ENCODE peak calls at places on chromosome 5, in seven cellular contexts. J, B, A, S, P, L and R are unnamed samples.

GRCh38 chr5:132754111-132754510 is 6.9 kb downstream of the CCNI2 start:
- DNase-seq in J (no peak), B (no peak), A (no peak), S (no peak), P (no peak), L (no peak), R (no peak)

GRCh38 chr5:42951169-42951846 is 88.8 kb downstream of the ANXA2R start:
- DNase-seq in J (peak), B (peak), A (no peak), S (peak), P (peak), L (peak), R (peak)

GRCh38 chr5:69368458-69369368 is 607 bp downstream of the AK6 start:
- DNase-seq in J (no peak), B (no peak), A (peak), S (no peak), P (no peak), L (peak), R (no peak)

GRCh38 chr5:111854196-111854595 is 97.2 kb upstream of the NREP start:
- DNase-seq in J (no peak), B (no peak), A (no peak), S (no peak), P (no peak), L (no peak), R (no peak)

GRCh38 chr5:87233122-87233521 is 34.6 kb upstream of the RASA1 start:
- DNase-seq in J (no peak), B (no peak), A (no peak), S (no peak), P (no peak), L (no peak), R (no peak)

GRCh38 chr5:1907616-1908015 is 24.9 kb upstream of the IRX4 start:
- DNase-seq in J (no peak), B (no peak), A (no peak), S (no peak), P (no peak), L (no peak), R (no peak)

GRCh38 chr5:177312649-177313181 is 1.0 kb upstream of the MXD3 start:
- DNase-seq in J (no peak), B (no peak), A (peak), S (no peak), P (no peak), L (no peak), R (no peak)

GRCh38 chr5:157607371-157608161 is 32.0 kb upstream of the ADAM19 start:
- DNase-seq in J (no peak), B (no peak), A (peak), S (no peak), P (no peak), L (no peak), R (no peak)

GRCh38 chr5:169626779-169627178 is 10.3 kb upstream of the DOCK2 start:
- DNase-seq in J (no peak), B (no peak), A (no peak), S (no peak), P (no peak), L (peak), R (no peak)

GRCh38 chr5:81819556-81820314 is 68.8 kb upstream of the SSBP2 start:
- DNase-seq in J (no peak), B (no peak), A (no peak), S (no peak), P (no peak), L (peak), R (no peak)

GRCh38 chr5:94674841-94675382 is 56.4 kb downstream of the SLF1 start:
- DNase-seq in J (no peak), B (no peak), A (no peak), S (no peak), P (no peak), L (peak), R (no peak)

GRCh38 chr5:516338-516925 is 7.8 kb downstream of the SLC9A3 start:
- DNase-seq in J (no peak), B (no peak), A (no peak), S (no peak), P (no peak), L (no peak), R (no peak)

GRCh38 chr5:13278148-13278547 is 666.3 kb downstream of the DNAH5 start:
- DNase-seq in J (no peak), B (no peak), A (no peak), S (no peak), P (no peak), L (no peak), R (no peak)

GRCh38 chr5:128591598-128592455 is 53.8 kb upstream of the FBN2 start:
- DNase-seq in J (no peak), B (no peak), A (no peak), S (no peak), P (no peak), L (no peak), R (no peak)

GRCh38 chr5:52580921-52581320 is 206.8 kb upstream of the ITGA1 start:
- DNase-seq in J (no peak), B (no peak), A (no peak), S (no peak), P (no peak), L (peak), R (no peak)

GRCh38 chr5:113427871-113428574 is 6.8 kb downstream of the TSSK1B start:
- DNase-seq in J (no peak), B (peak), A (no peak), S (no peak), P (no peak), L (no peak), R (no peak)

GRCh38 chr5:126509339-126509738 is 85.7 kb downstream of the ALDH7A1 start:
- DNase-seq in J (no peak), B (no peak), A (no peak), S (peak), P (no peak), L (no peak), R (no peak)

GRCh38 chr5:158127536-158127935 is 268.6 kb upstream of the CLINT1 start:
- DNase-seq in J (no peak), B (no peak), A (no peak), S (no peak), P (no peak), L (no peak), R (no peak)

GRCh38 chr5:98401645-98402044 is 371.8 kb upstream of the RGMB start:
- DNase-seq in J (no peak), B (no peak), A (no peak), S (no peak), P (no peak), L (no peak), R (no peak)

GRCh38 chr5:173308226-173308625 is 20.0 kb downstream of the STC2 start:
- DNase-seq in J (no peak), B (no peak), A (no peak), S (no peak), P (no peak), L (no peak), R (no peak)

GRCh38 chr5:168786142-168786541 is 207.0 kb upstream of the PANK3 start:
- DNase-seq in J (no peak), B (no peak), A (peak), S (no peak), P (no peak), L (no peak), R (no peak)

GRCh38 chr5:33761139-33761538 is 130.7 kb downstream of the ADAMTS12 start:
- DNase-seq in J (no peak), B (no peak), A (no peak), S (no peak), P (no peak), L (no peak), R (no peak)

GRCh38 chr5:103178167-103178566 is 58.1 kb downstream of the PPIP5K2 start:
- DNase-seq in J (no peak), B (no peak), A (no peak), S (no peak), P (no peak), L (no peak), R (no peak)

GRCh38 chr5:1917830-1918487 is 35.2 kb upstream of the IRX4 start:
- DNase-seq in J (no peak), B (peak), A (no peak), S (no peak), P (no peak), L (no peak), R (no peak)

GRCh38 chr5:82045526-82046267 is 73.9 kb downstream of the ATG10 start:
- DNase-seq in J (no peak), B (no peak), A (no peak), S (no peak), P (no peak), L (no peak), R (no peak)

GRCh38 chr5:40386293-40386692 is 293.4 kb upstream of the PTGER4 start:
- DNase-seq in J (no peak), B (no peak), A (no peak), S (no peak), P (no peak), L (no peak), R (no peak)

GRCh38 chr5:78483809-78484521 is 123.5 kb downstream of the SCAMP1 start:
- DNase-seq in J (no peak), B (no peak), A (no peak), S (peak), P (no peak), L (peak), R (no peak)

GRCh38 chr5:176881021-176881749 is 18.0 kb downstream of the HK3 start:
- DNase-seq in J (no peak), B (no peak), A (no peak), S (no peak), P (no peak), L (no peak), R (no peak)

GRCh38 chr5:8844847-8845246 is 701.0 kb downstream of the SEMA5A start:
- DNase-seq in J (no peak), B (no peak), A (no peak), S (no peak), P (no peak), L (no peak), R (no peak)

GRCh38 chr5:2699686-2700085 is 51.8 kb downstream of the IRX2 start:
- DNase-seq in J (no peak), B (no peak), A (no peak), S (no peak), P (no peak), L (no peak), R (no peak)

GRCh38 chr5:148912714-148913398 is 86.4 kb downstream of the ADRB2 start:
- DNase-seq in J (no peak), B (no peak), A (peak), S (no peak), P (no peak), L (peak), R (no peak)

GRCh38 chr5:77426670-77427069 is 65.4 kb downstream of the WDR41 start:
- DNase-seq in J (no peak), B (no peak), A (no peak), S (no peak), P (no peak), L (no peak), R (no peak)

DNA sequence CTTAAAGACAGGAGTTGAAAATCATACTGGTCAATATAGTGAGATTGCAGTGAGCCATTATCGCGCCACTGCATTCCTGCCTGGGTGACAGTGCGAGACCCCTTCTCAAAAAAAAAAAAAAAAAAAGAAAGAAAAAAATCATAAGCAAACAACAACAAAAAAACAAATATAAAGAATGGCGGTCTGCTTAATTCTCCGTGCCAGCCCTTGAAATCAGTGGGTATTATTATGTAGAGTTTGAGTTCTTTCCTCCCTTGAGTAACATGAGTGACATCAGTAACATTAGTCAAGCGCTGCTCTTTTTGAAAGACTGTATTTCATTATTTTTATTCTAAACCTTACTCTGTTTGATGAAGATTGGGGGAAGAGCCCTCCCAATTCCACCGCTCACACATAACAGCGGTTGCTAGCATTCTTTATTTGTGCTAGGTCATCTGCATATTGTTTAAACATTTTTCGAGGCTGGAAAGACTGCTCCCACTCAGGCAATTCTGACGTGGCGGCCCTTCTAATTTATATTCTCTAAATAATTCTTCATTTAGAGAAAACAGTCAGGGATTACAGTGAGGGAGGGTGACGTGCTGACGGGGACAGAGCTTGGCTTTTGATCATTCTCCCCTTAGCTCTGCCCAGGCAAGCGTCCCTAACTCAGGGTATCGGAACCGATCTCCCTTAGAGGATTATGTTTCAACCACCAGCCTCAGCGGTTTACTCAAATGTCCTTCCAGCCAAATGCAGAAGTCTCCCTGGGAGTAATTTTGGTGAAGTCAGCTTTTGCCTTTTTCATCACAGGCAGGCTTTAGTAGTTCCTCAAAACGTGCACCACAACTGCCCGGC is 873 bp upstream of the MARCHF6 start:
- DNase-seq in J (no peak), B (no peak), A (no peak), S (no peak), P (no peak), L (no peak), R (no peak)
- TF ChIP-seq POLR2A in J (no peak), B (no peak), A (no peak), S (no peak), P (no peak), L (no peak), R (no peak)

DNA sequence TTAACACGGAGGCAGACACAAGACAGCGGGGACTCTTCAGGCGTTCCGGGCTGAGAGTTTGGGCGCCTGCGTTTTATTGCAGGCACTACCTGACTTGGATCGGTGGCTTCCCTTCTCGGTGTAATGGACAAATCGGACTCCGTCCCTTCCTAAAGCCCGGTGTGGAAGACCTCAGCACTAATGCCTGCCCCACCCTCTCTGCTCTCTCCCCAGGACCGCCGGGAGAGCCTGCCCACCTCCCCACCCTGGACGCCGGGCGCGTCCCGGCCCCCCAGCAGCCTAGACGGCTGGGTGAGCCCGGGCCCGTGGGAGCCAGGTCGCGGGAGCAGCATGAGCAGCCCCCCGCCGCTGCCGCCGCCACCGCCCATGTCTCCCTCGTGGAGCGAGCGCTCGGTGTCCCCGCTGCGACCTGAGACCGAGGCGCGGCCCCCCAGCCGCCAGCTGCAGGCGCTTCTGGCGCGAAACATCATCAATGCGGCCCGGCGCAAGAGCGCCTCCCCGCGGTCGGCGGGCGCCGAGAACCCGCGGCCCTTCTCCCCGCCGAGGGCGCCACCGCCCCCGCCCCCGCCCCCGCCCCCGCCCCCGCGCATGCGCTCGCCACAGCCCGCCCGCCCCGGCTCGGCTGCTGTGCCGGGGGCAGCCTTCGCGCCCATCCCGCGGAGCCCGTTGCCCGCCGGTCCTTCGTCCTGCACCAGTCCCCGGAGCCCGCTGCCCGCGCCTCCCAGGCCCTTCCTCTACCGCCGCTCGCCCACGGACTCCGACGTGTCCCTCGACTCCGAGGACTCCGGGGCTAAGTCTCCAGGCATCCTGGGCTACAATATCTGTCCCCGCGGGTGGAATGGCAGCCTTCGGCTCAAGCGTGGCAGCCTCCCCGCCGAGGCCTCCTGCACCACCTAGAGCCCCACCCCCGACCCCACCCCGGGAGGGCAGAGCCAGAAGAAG is 4.6 kb upstream of the MYOZ3 start:
- DNase-seq in J (peak), B (peak), A (no peak), S (peak), P (peak), L (peak), R (no peak)
- TF ChIP-seq POLR2A in J (no peak), B (no peak), A (no peak), S (no peak), P (peak), L (peak), R (no peak)

DNA sequence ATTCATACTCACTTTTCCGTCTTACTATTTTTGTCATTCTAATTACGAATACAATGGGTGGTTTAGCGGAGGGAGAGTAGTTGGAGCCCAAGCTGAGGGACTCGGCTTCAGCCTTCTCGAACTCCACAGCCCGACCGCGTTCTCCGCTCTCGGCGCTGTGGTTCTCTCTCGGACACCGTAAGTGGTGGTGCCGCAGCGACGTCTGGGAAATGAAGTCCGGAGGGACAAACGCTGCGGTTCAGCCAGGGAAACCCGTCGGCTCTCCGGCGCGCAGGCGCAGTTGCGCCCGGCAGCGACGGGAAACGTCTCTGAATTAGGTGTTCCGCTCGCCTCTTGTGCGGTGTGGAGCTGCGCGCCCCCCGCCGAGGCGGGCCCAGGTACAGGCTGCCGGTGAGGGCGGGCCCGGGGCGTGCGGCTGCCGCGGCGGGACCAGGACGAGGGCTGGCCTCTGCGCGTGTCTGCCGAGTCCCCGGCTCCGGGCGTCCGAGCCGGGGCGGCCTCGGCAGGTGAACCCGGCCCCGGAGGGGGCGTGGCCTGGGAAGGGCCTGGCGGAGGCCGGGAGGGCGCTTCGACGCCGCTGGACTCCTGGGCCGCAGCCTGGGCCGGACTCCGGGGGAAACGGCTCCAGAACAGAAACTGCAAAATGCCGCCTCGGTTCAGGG is at the start of gene ZNF879:
- DNase-seq in J (peak), B (peak), A (no peak), S (peak), P (peak), L (peak), R (peak)
- TF ChIP-seq POLR2A in J (no peak), B (peak), A (no peak), S (peak), P (peak), L (no peak), R (no peak)

GRCh38 chr5:142978252-142978651 is 208.1 kb downstream of the ARHGAP26 start:
- DNase-seq in J (no peak), B (no peak), A (no peak), S (no peak), P (no peak), L (no peak), R (no peak)
- TF ChIP-seq POLR2A in J (no peak), B (no peak), A (no peak), S (no peak), P (no peak), L (no peak), R (no peak)

DNA sequence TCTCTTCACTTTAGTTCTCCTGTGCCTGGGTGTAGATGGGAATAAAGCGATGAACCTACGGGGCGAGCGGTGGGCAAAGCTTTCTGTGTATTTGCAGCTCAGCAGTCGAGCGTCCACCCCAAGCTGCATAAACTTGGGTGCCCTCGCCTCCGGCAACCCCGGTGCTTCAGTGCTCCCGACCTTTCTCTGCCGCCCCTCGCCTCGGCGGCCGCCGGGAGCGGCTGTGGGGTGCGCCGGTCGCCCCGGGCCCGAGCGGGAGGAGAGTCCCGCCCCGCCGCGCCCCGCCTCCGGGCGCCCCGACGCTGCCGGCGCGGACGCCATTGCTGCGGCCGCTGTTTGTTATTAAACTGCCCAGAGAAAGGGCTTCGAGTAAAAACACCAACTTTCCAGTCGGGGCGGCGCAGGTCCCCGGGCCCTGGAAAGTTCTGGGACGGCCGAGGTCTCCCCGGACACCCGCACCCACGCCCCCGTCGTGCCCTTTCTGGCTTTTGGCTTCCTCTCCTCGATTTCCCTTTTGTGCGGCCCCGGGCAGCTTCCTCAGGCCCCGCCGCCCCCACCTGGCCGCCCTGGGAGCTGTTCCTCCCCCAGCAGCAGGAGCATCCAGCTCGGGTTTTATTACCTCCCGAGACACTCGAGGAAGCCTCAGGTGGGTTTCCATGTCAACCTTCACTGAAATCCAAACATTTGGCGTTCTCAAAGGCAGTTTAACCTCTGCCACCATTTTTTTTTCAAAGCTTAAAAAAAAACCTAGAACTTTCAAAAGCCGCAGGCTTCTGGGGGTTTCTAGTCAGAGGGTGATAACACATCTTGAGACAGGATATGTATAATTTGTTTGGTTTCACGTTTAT is 334.3 kb downstream of the CWC27 start:
- DNase-seq in J (peak), B (peak), A (no peak), S (peak), P (peak), L (peak), R (peak)
- TF ChIP-seq POLR2A in J (peak), B (no peak), A (no peak), S (no peak), P (no peak), L (peak), R (no peak)